ENCODE peak calls at places on chromosomes 2 and 18, in six cellular contexts. L, A, Y, R, P and O are unnamed samples.
A peak's percentile ranks its signal among the peaks of the same experiment; 100 is the strongest.

GRCh38 chr2:20640411-20641122 is 10.3 kb downstream of the HS1BP3 start:
- DNase-seq in L (no peak), Y (no peak), R (no peak), P (no peak), A (no peak), O (no peak)

GRCh38 chr2:120566331-120567035 is 169.2 kb upstream of the GLI2 start:
- DNase-seq in L (no peak), P (no peak), Y (no peak), R (no peak), A (no peak), O (no peak)

GRCh38 chr2:10984418-10985130 is 72.8 kb downstream of the KCNF1 start:
- DNase-seq in R (no peak), Y (no peak), P (no peak), A (no peak), L (no peak), O (no peak)

GRCh38 chr2:161273038-161273760 is 35.0 kb upstream of the PSMD14 start:
- DNase-seq in Y (no peak), R (peak; percentile 64), L (peak; percentile 23), A (peak; percentile 79), P (peak; percentile 20), O (peak; percentile 69)

GRCh38 chr2:234290671-234291070 is 206.2 kb downstream of the ARL4C start:
- DNase-seq in L (peak; percentile 76), R (no peak), P (no peak), Y (no peak), A (no peak), O (no peak)

GRCh38 chr2:119723784-119724467 is 35.8 kb upstream of the PTPN4 start:
- DNase-seq in P (no peak), Y (no peak), R (peak; percentile 57), A (no peak), L (no peak), O (no peak)

GRCh38 chr2:134402385-134402784 is 148.5 kb downstream of the MGAT5 start:
- DNase-seq in R (peak; percentile 61), Y (no peak), L (no peak), A (no peak), P (no peak), O (no peak)

GRCh38 chr18:25256439-25256838 is 95.5 kb downstream of the ZNF521 start:
- DNase-seq in A (no peak), R (no peak), P (no peak), Y (no peak), L (no peak), O (no peak)

GRCh38 chr2:183248866-183249567 is 124.8 kb downstream of the NUP35 start:
- DNase-seq in R (peak; percentile 15), Y (no peak), L (no peak), A (peak; percentile 40), P (peak; percentile 15), O (peak; percentile 24)

GRCh38 chr2:213429516-213429915 is 145.3 kb downstream of the SPAG16 start:
- DNase-seq in R (no peak), L (no peak), A (no peak), Y (no peak), P (no peak), O (no peak)

GRCh38 chr18:8224576-8224975 is 384.7 kb upstream of the RAB12 start:
- DNase-seq in A (no peak), L (no peak), Y (no peak), P (no peak), R (no peak), O (no peak)

GRCh38 chr2:2184549-2185249 is 146.4 kb downstream of the MYT1L start:
- DNase-seq in L (no peak), A (no peak), R (no peak), P (no peak), Y (no peak), O (no peak)

GRCh38 chr2:181876614-181877063 is 14.9 kb upstream of the ITPRID2 start:
- DNase-seq in R (no peak), L (no peak), A (peak; percentile 43), Y (no peak), P (no peak), O (peak; percentile 99)

GRCh38 chr2:68251855-68252406 is 401 bp downstream of the PPP3R1 start:
- DNase-seq in L (no peak), A (peak; percentile 51), Y (peak; percentile 40), P (peak; percentile 21), R (no peak), O (no peak)

GRCh38 chr2:38274286-38275276 is 102.5 kb downstream of the ATL2 start:
- DNase-seq in Y (no peak), L (peak; percentile 65), A (peak; percentile 67), P (peak; percentile 56), R (peak; percentile 76), O (peak; percentile 79)

GRCh38 chr18:5995626-5996025 is 100.3 kb upstream of the TMEM200C start:
- DNase-seq in L (no peak), R (no peak), P (no peak), A (no peak), Y (no peak), O (no peak)

GRCh38 chr2:186570587-186570986 is 19.3 kb upstream of the ITGAV start:
- DNase-seq in P (no peak), L (no peak), Y (no peak), A (peak; percentile 56), R (peak; percentile 50), O (no peak)

GRCh38 chr2:29000481-29000880 is 19.4 kb downstream of the TOGARAM2 start:
- DNase-seq in A (peak; percentile 25), R (no peak), Y (no peak), P (no peak), L (peak; percentile 31), O (no peak)

DNA sequence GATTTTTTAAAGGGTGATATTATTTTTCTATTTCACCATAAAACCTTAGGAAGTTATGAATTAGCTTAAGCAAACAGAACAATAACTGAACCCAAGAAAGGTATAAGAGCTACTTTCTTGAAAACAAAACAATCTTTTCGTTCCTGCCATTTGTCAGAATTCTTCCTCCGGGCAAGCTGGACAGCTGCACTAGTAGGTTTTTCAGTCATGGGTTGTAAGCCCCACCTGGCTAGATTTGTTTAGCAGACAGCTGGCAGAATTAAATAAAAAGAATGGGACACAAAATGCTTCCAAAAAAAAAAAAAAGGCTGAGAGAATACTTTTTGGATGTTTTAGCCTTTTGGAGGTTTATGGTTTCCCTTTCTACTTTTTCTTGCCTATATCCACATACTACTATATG is 694.1 kb downstream of the ARHGAP15 start:
- DNase-seq in R (no peak), A (no peak), Y (no peak), L (no peak), P (no peak), O (no peak)
- TF ChIP-seq SP1 in R (no peak), A (no peak), Y (no peak), L (no peak), P (no peak), O (no peak)

GRCh38 chr2:127582863-127583861 is 47.7 kb downstream of the MYO7B start:
- DNase-seq in Y (no peak), P (no peak), R (no peak), L (no peak), A (no peak), O (no peak)

GRCh38 chr2:127581050-127581345 is 45.5 kb downstream of the MYO7B start:
- DNase-seq in Y (no peak), L (no peak), R (no peak), A (no peak), P (no peak), O (no peak)

GRCh38 chr2:127580167-127581049 is 44.9 kb downstream of the MYO7B start:
- DNase-seq in L (no peak), Y (no peak), A (no peak), P (no peak), R (no peak), O (no peak)

GRCh38 chr2:127584047-127584446 is 48.6 kb downstream of the MYO7B start:
- DNase-seq in A (no peak), L (no peak), Y (no peak), P (no peak), R (no peak), O (no peak)

DNA sequence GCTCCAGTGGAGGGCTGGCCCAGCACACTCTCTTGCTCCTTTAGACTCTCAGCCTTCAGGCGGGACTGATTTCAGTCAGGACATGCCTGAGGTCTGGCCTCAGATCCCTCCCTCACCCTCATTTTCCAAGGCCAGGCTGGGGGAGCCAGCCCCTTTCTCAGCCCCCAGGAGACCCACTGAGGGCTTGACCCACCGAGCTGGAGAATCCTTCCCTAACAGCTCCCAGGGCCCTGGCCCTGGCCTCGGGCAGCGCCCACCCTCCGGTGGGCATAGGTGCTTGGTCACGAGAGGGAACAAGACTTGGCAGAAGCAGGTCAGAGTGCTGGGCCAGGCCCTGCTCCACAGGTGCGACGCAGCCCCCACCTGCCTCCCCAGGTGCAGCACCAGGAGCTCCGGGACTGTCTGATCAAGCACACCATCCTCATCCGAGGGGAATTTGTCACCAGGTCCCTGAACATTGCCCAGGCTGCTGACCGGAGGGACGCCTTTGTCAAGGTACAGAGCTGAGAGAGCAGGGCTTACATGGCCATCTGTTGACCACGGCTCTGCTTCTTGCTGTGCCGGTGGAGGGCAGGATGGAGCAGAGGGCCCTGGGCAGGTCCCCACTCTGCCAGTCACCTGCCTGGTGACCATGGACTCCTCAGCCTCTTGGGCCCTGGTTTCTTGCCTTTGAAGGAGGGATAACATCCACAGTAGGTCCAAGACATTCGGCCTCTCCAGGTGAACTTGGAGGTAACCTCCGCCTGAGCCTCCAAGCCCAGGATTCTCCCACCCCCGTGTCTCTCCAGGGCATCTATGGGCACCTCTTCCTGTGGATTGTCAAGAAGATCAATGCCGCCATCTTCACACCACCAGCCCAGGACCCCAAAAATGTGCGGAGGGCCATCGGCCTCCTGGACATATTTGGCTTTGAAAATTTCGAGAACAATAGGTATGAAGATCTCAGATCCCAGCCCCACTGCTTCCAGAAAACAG is 46.3 kb downstream of the MYO7B start:
- DNase-seq in R (no peak), A (no peak), L (no peak), P (no peak), Y (no peak), O (no peak)
- TF ChIP-seq SP1 in R (no peak), A (no peak), L (no peak), P (no peak), Y (no peak), O (no peak)

DNA sequence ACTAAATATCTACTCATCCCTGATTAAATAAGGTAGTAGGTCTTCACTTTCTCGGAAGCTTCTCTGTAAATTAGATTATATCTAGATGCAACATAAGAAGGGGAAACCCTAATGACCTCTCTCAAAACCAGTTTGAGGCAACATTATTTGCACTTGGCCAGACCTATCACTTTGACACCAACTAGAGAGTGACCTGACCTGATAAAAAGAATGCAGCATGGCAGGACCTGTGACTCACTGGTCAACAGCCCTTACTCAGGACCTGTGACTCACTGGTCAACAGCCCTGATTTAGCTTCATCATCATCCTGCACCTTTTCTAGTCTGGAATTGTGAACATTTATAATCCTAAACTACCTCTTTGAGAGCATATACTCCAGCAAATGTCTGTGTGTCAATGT is 1957.7 kb upstream of the CELF4 start:
- DNase-seq in Y (no peak), R (peak; percentile 66), A (no peak), P (no peak), L (no peak), O (peak; percentile 40)
- TF ChIP-seq SP1 in Y (no peak), R (no peak), A (no peak), P (no peak), L (no peak), O (peak; percentile 70)

DNA sequence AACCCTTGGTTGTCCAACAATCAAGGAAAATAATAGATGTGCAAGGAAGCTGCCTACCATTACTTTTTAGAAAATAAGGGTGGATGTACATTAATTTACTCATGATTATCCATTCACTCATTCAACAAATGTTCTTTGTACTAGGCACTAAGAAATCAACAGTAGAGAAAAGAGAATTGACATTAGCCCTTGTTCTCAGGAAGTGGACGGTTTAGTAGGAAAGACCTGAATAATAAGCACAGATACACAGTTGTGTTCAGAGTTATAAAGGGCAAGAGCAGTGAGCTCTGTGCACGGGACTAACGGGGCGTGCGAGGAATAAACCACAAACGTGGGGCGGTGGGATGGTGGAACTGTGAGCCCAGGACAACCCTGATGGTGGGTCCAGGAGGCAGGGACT is 94.4 kb upstream of the MBOAT2 start:
- DNase-seq in Y (no peak), P (no peak), A (no peak), L (no peak), R (no peak), O (no peak)
- TF ChIP-seq SP1 in Y (no peak), P (no peak), A (no peak), L (no peak), R (no peak), O (no peak)